ENCODE peak calls at places on chromosomes 3 and 15, in five cellular contexts. One of them, this sample, is unnamed.
A peak's percentile ranks its signal among the peaks of the same experiment; 100 is the strongest.

GRCh38 chr15:68191555-68191954 is 13.6 kb downstream of the CALML4 start:
- DNase-seq in PC-9: no peak
- DNase-seq in neural progenitor cell: no peak
- DNase-seq in GM23338: peak; percentile 80
- DNase-seq in MM.1S: no peak
- DNase-seq in this sample: no peak

GRCh38 chr15:65082303-65082958 is 5.9 kb downstream of the KBTBD13 start:
- DNase-seq in MM.1S: no peak
- DNase-seq in GM23338: peak; percentile 62
- DNase-seq in neural progenitor cell: peak; percentile 51
- DNase-seq in PC-9: no peak
- DNase-seq in this sample: peak; percentile 5

GRCh38 chr15:28022961-28023360 is 76.2 kb downstream of the OCA2 start:
- DNase-seq in PC-9: no peak
- DNase-seq in GM23338: no peak
- DNase-seq in neural progenitor cell: no peak
- DNase-seq in MM.1S: no peak
- DNase-seq in this sample: no peak

GRCh38 chr3:15815696-15816095 is 17.9 kb upstream of the ANKRD28 start:
- DNase-seq in PC-9: peak; percentile 35
- DNase-seq in neural progenitor cell: peak; percentile 17
- DNase-seq in GM23338: no peak
- DNase-seq in MM.1S: no peak
- DNase-seq in this sample: peak; percentile 84

GRCh38 chr3:195238626-195239118 is 32.3 kb downstream of the XXYLT1 start:
- DNase-seq in PC-9: no peak
- DNase-seq in neural progenitor cell: no peak
- DNase-seq in GM23338: no peak
- DNase-seq in MM.1S: no peak
- DNase-seq in this sample: no peak

GRCh38 chr3:187919018-187919417 is 173.8 kb upstream of the BCL6 start:
- DNase-seq in PC-9: no peak
- DNase-seq in MM.1S: no peak
- DNase-seq in GM23338: no peak
- DNase-seq in neural progenitor cell: no peak
- DNase-seq in this sample: no peak

GRCh38 chr15:40046721-40047412 is 7.9 kb upstream of the SRP14 start:
- DNase-seq in PC-9: peak; percentile 76
- DNase-seq in neural progenitor cell: no peak
- DNase-seq in MM.1S: no peak
- DNase-seq in GM23338: no peak
- DNase-seq in this sample: peak; percentile 89

GRCh38 chr3:57130426-57131209 is 34.5 kb downstream of the IL17RD start:
- DNase-seq in PC-9: no peak
- DNase-seq in neural progenitor cell: peak; percentile 97
- DNase-seq in MM.1S: no peak
- DNase-seq in GM23338: peak; percentile 99
- DNase-seq in this sample: no peak

GRCh38 chr3:107959767-107960166 is 131.1 kb downstream of the CD47 start:
- DNase-seq in PC-9: no peak
- DNase-seq in MM.1S: no peak
- DNase-seq in GM23338: no peak
- DNase-seq in neural progenitor cell: no peak
- DNase-seq in this sample: no peak

GRCh38 chr15:44250566-44250965 is 38.0 kb upstream of the GOLM2 start:
- DNase-seq in neural progenitor cell: peak; percentile 67
- DNase-seq in MM.1S: no peak
- DNase-seq in PC-9: no peak
- DNase-seq in GM23338: no peak
- DNase-seq in this sample: no peak

GRCh38 chr3:8817486-8817885 is 48.1 kb upstream of the OXTR start:
- DNase-seq in GM23338: no peak
- DNase-seq in MM.1S: no peak
- DNase-seq in PC-9: no peak
- DNase-seq in neural progenitor cell: no peak
- DNase-seq in this sample: no peak

GRCh38 chr3:11154953-11155325 is 646 bp downstream of the HRH1 start:
- DNase-seq in PC-9: no peak
- DNase-seq in MM.1S: no peak
- DNase-seq in GM23338: peak; percentile 60
- DNase-seq in neural progenitor cell: peak; percentile 46
- DNase-seq in this sample: no peak

GRCh38 chr15:48358229-48358641 is 27.0 kb downstream of the DUT start:
- DNase-seq in GM23338: peak; percentile 45
- DNase-seq in MM.1S: peak; percentile 53
- DNase-seq in PC-9: no peak
- DNase-seq in neural progenitor cell: peak; percentile 32
- DNase-seq in this sample: peak; percentile 49

GRCh38 chr15:71060983-71061382 is 54.3 kb upstream of the THSD4 start:
- DNase-seq in GM23338: no peak
- DNase-seq in PC-9: no peak
- DNase-seq in MM.1S: no peak
- DNase-seq in neural progenitor cell: no peak
- DNase-seq in this sample: no peak

GRCh38 chr15:40048155-40048792 is 9.3 kb upstream of the SRP14 start:
- DNase-seq in GM23338: no peak
- DNase-seq in neural progenitor cell: no peak
- DNase-seq in MM.1S: no peak
- DNase-seq in PC-9: no peak
- DNase-seq in this sample: no peak

GRCh38 chr3:56795097-56795806 is 6.5 kb downstream of the ARHGEF3 start:
- DNase-seq in PC-9: peak; percentile 68
- DNase-seq in MM.1S: no peak
- DNase-seq in neural progenitor cell: no peak
- DNase-seq in GM23338: no peak
- DNase-seq in this sample: peak; percentile 8

GRCh38 chr15:89946681-89947313 is 34.0 kb upstream of the ARPIN start:
- DNase-seq in PC-9: no peak
- DNase-seq in MM.1S: no peak
- DNase-seq in GM23338: no peak
- DNase-seq in neural progenitor cell: no peak
- DNase-seq in this sample: peak; percentile 16

GRCh38 chr3:177729939-177730700 is 532.8 kb upstream of the TBL1XR1 start:
- DNase-seq in MM.1S: no peak
- DNase-seq in neural progenitor cell: no peak
- DNase-seq in GM23338: no peak
- DNase-seq in PC-9: no peak
- DNase-seq in this sample: no peak

GRCh38 chr3:65988440-65988839 is 50.3 kb downstream of the MAGI1 start:
- DNase-seq in MM.1S: no peak
- DNase-seq in PC-9: no peak
- DNase-seq in neural progenitor cell: no peak
- DNase-seq in GM23338: no peak
- DNase-seq in this sample: no peak

GRCh38 chr3:106817706-106818105 is 559.5 kb upstream of the CCDC54 start:
- DNase-seq in MM.1S: no peak
- DNase-seq in GM23338: no peak
- DNase-seq in PC-9: no peak
- DNase-seq in neural progenitor cell: no peak
- DNase-seq in this sample: no peak

GRCh38 chr3:52144034-52144795 is 10.0 kb downstream of the POC1A start:
- DNase-seq in GM23338: peak; percentile 85
- DNase-seq in neural progenitor cell: peak; percentile 86
- DNase-seq in MM.1S: peak; percentile 67
- DNase-seq in PC-9: no peak
- DNase-seq in this sample: peak; percentile 86

GRCh38 chr3:52144796-52145735 is 9.2 kb downstream of the POC1A start:
- DNase-seq in PC-9: no peak
- DNase-seq in neural progenitor cell: no peak
- DNase-seq in MM.1S: no peak
- DNase-seq in GM23338: no peak
- DNase-seq in this sample: no peak

GRCh38 chr3:52143156-52143555 is 11.1 kb downstream of the POC1A start:
- DNase-seq in GM23338: no peak
- DNase-seq in neural progenitor cell: no peak
- DNase-seq in MM.1S: no peak
- DNase-seq in PC-9: no peak
- DNase-seq in this sample: no peak

GRCh38 chr3:52141751-52142150 is 12.5 kb downstream of the POC1A start:
- DNase-seq in neural progenitor cell: no peak
- DNase-seq in GM23338: no peak
- DNase-seq in PC-9: no peak
- DNase-seq in MM.1S: no peak
- DNase-seq in this sample: no peak

DNA sequence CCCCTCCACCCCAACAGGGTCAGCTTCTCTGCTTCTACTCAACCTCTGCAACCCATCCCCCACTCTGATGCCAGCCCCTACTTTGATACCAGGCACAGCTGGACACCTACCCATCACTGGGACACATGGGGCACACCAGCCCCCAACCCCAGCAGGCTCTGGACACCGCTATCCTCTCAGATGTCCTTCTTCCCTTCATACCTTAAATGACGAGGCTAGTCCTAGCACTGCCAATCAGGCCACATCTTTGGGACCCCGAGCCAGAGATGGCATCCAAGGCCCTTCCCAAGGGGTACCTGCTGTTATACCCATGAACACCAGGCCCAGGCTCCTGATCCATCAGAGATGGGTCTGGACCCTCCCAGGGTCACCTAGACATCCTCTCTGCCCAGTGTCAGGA is 10.6 kb downstream of the POC1A start:
- DNase-seq in MM.1S: no peak
- DNase-seq in GM23338: no peak
- DNase-seq in PC-9: no peak
- DNase-seq in neural progenitor cell: no peak
- DNase-seq in this sample: no peak
- TF ChIP-seq EZH2 in MM.1S: no peak
- TF ChIP-seq EZH2 in GM23338: no peak
- TF ChIP-seq EZH2 in PC-9: no peak
- TF ChIP-seq EZH2 in neural progenitor cell: no peak
- TF ChIP-seq EZH2 in this sample: no peak

GRCh38 chr3:127406309-127407025 is 118.6 kb upstream of the PRR20G start:
- DNase-seq in GM23338: peak; percentile 50
- DNase-seq in neural progenitor cell: no peak
- DNase-seq in MM.1S: peak; percentile 41
- DNase-seq in PC-9: peak; percentile 39
- DNase-seq in this sample: peak; percentile 36
- TF ChIP-seq CTCF in GM23338: peak; percentile 38
- TF ChIP-seq CTCF in neural progenitor cell: peak; percentile 24
- TF ChIP-seq CTCF in MM.1S: peak; percentile 46
- TF ChIP-seq CTCF in PC-9: peak; percentile 39
- TF ChIP-seq CTCF in this sample: peak; percentile 49

GRCh38 chr3:149375164-149375823 is 2.2 kb downstream of the TM4SF1 start:
- DNase-seq in GM23338: no peak
- DNase-seq in PC-9: no peak
- DNase-seq in MM.1S: no peak
- DNase-seq in neural progenitor cell: no peak
- DNase-seq in this sample: peak; percentile 46

GRCh38 chr3:149374391-149374790 is 3.1 kb downstream of the TM4SF1 start:
- DNase-seq in MM.1S: no peak
- DNase-seq in neural progenitor cell: no peak
- DNase-seq in PC-9: no peak
- DNase-seq in GM23338: no peak
- DNase-seq in this sample: no peak

GRCh38 chr3:149371001-149371722 is 6.3 kb downstream of the TM4SF1 start:
- DNase-seq in PC-9: peak; percentile 79
- DNase-seq in GM23338: peak; percentile 33
- DNase-seq in neural progenitor cell: peak; percentile 15
- DNase-seq in MM.1S: no peak
- DNase-seq in this sample: peak; percentile 80

GRCh38 chr3:149371723-149372114 is 5.7 kb downstream of the TM4SF1 start:
- DNase-seq in MM.1S: no peak
- DNase-seq in neural progenitor cell: no peak
- DNase-seq in PC-9: no peak
- DNase-seq in GM23338: no peak
- DNase-seq in this sample: no peak

DNA sequence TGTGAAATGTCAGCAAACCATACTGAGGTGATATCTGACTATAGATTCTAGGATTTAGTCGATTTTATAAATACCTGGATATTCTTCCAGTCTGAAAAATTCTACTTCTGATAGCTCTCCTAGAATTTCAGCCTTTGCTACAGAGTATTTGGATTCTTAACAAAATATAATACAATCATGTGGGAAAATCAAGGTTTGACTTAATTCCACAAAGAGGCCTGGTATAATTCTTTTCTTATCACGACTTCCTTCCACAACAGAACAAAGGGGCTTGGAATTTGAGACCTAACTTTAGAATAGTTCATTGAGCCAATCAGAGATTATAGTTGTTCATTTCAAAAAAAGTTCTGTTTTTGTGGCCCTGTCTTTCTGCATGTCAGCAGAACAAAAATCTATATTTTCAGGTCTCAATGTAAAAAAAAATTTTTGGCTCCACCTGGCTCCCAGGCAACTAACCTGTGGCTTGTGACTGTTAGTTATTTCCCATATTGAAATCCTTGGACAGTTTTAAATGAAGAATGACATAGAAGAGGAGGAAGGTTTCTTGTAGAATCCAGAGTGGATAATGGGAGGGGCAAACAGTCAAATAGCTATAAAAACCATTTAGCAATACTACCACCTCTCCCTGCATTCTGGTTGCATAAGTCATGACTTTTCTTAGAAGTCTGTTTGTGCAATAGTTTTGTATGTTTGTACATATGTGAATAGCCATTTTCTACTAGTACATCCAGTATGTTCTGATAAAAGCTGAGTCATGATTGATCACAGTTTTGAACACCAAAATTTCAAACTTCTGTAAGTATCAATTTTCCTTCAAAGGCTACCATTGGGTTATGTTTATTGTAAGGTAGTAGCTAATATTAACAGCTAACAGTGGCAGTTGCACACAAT is 4.0 kb downstream of the TM4SF1 start:
- DNase-seq in neural progenitor cell: no peak
- DNase-seq in GM23338: no peak
- DNase-seq in PC-9: peak; percentile 91
- DNase-seq in MM.1S: no peak
- DNase-seq in this sample: peak; percentile 90
- H3F3A ChIP-seq in neural progenitor cell: peaks cover 35% of the 10 kb centered on the region
- H3F3A ChIP-seq in GM23338: no peaks in the 10 kb centered on the region
- H3F3A ChIP-seq in PC-9: peaks cover 80% of the 10 kb centered on the region
- H3F3A ChIP-seq in MM.1S: no peaks in the 10 kb centered on the region
- H3F3A ChIP-seq in this sample: peaks cover 54% of the 10 kb centered on the region

GRCh38 chr15:75606026-75606425 is 19.5 kb downstream of the SNUPN start:
- DNase-seq in neural progenitor cell: no peak
- DNase-seq in MM.1S: no peak
- DNase-seq in GM23338: no peak
- DNase-seq in PC-9: no peak
- DNase-seq in this sample: no peak
- TF ChIP-seq EZH2 in neural progenitor cell: no peak
- TF ChIP-seq EZH2 in MM.1S: no peak
- TF ChIP-seq EZH2 in GM23338: no peak
- TF ChIP-seq EZH2 in PC-9: no peak
- TF ChIP-seq EZH2 in this sample: no peak

GRCh38 chr3:28912120-28912885 is 368.6 kb upstream of the RBMS3 start:
- DNase-seq in PC-9: no peak
- DNase-seq in MM.1S: no peak
- DNase-seq in neural progenitor cell: no peak
- DNase-seq in GM23338: no peak
- DNase-seq in this sample: no peak

GRCh38 chr3:28916713-28917499 is 364.0 kb upstream of the RBMS3 start:
- DNase-seq in PC-9: no peak
- DNase-seq in MM.1S: peak; percentile 95
- DNase-seq in neural progenitor cell: peak; percentile 48
- DNase-seq in GM23338: peak; percentile 76
- DNase-seq in this sample: peak; percentile 47

GRCh38 chr3:28917895-28918294 is 363.0 kb upstream of the RBMS3 start:
- DNase-seq in GM23338: no peak
- DNase-seq in MM.1S: no peak
- DNase-seq in PC-9: no peak
- DNase-seq in neural progenitor cell: no peak
- DNase-seq in this sample: no peak

GRCh38 chr3:28915711-28916481 is 365.0 kb upstream of the RBMS3 start:
- DNase-seq in MM.1S: peak; percentile 27
- DNase-seq in GM23338: peak; percentile 64
- DNase-seq in PC-9: no peak
- DNase-seq in neural progenitor cell: peak; percentile 65
- DNase-seq in this sample: peak; percentile 68
- TF ChIP-seq CTCF in MM.1S: peak; percentile 24
- TF ChIP-seq CTCF in GM23338: peak; percentile 44
- TF ChIP-seq CTCF in PC-9: no peak
- TF ChIP-seq CTCF in neural progenitor cell: peak; percentile 33
- TF ChIP-seq CTCF in this sample: peak; percentile 60